ENCODE peak calls at places on chromosomes 7 and 10, in ten cellular contexts. L, E, C, D, H, T, R, I, N and Y are unnamed samples.
A peak's percentile ranks its signal among the peaks of the same experiment; 100 is the strongest.

GRCh38 chr10:123027861-123028260 is 19.1 kb downstream of the ACADSB start:
- DNase-seq in C (no peak), T (no peak), L (no peak), D (no peak), E (no peak), I (no peak), R (no peak), N (no peak), H (no peak), Y (no peak)

GRCh38 chr7:156096806-156097538 is 284.7 kb upstream of the SHH start:
- DNase-seq in R (no peak), N (no peak), C (no peak), T (peak; percentile 23), I (no peak), L (no peak), E (no peak), D (no peak), H (no peak), Y (no peak)

GRCh38 chr10:132396495-132397035 is 435 bp upstream of the PWWP2B start:
- DNase-seq in C (peak; percentile 45), E (peak; percentile 90), L (peak; percentile 90), T (peak; percentile 76), R (peak; percentile 53), H (peak; percentile 51), I (peak; percentile 51), N (no peak), D (peak; percentile 96), Y (peak; percentile 64)

GRCh38 chr7:1106063-1106782 is 18.3 kb downstream of the GPER1 start:
- DNase-seq in C (no peak), R (no peak), I (no peak), D (peak; percentile 70), T (no peak), H (no peak), N (no peak), L (no peak), E (no peak), Y (no peak)

GRCh38 chr7:23205861-23206510 is 24.1 kb downstream of the NUP42 start:
- DNase-seq in T (peak; percentile 19), H (no peak), E (no peak), D (no peak), I (no peak), R (no peak), N (no peak), L (no peak), C (no peak), Y (no peak)

GRCh38 chr10:95485445-95485844 is 75.7 kb downstream of the SORBS1 start:
- DNase-seq in E (no peak), N (no peak), D (no peak), I (no peak), R (no peak), T (no peak), H (no peak), C (no peak), L (no peak), Y (no peak)

GRCh38 chr7:12233175-12233574 is 22.1 kb downstream of the TMEM106B start:
- DNase-seq in C (no peak), L (no peak), N (no peak), I (no peak), E (no peak), R (no peak), D (no peak), T (no peak), H (no peak), Y (no peak)

GRCh38 chr7:1936531-1937251 is 266.6 kb downstream of the ELFN1 start:
- DNase-seq in I (no peak), D (peak; percentile 75), N (no peak), H (no peak), T (no peak), R (no peak), E (peak; percentile 73), L (no peak), C (no peak), Y (no peak)

GRCh38 chr10:45063605-45064231 is 63.0 kb downstream of the ZNF22 start:
- DNase-seq in N (no peak), I (peak; percentile 59), H (no peak), T (no peak), D (no peak), E (no peak), C (no peak), R (no peak), L (no peak), Y (no peak)

GRCh38 chr7:47039089-47039648 is 542.7 kb downstream of the TNS3 start:
- DNase-seq in R (no peak), I (no peak), H (no peak), D (no peak), L (no peak), E (no peak), N (no peak), T (no peak), C (no peak), Y (no peak)

GRCh38 chr7:43942997-43943701 is 16.9 kb downstream of the UBE2D4 start:
- DNase-seq in R (no peak), T (no peak), N (no peak), E (no peak), D (no peak), C (peak; percentile 79), I (no peak), H (no peak), L (peak; percentile 29), Y (no peak)

GRCh38 chr7:100053201-100053600 is 3.6 kb downstream of the ZSCAN21 start:
- DNase-seq in R (no peak), L (peak; percentile 69), D (no peak), E (no peak), N (peak; percentile 74), I (peak; percentile 48), T (peak; percentile 46), C (peak; percentile 85), H (no peak), Y (peak; percentile 37)

GRCh38 chr7:127514499-127514898 is 70.9 kb downstream of the GCC1 start:
- DNase-seq in I (no peak), N (no peak), L (peak; percentile 30), H (no peak), D (no peak), C (peak; percentile 57), R (no peak), T (peak; percentile 38), E (no peak), Y (no peak)

GRCh38 chr7:24908166-24908565 is 71.8 kb downstream of the OSBPL3 start:
- DNase-seq in C (no peak), I (no peak), L (no peak), T (no peak), N (no peak), R (no peak), D (no peak), E (no peak), H (no peak), Y (no peak)

GRCh38 chr7:135335628-135336139 is 102.0 kb downstream of the STRA8 start:
- DNase-seq in H (peak; percentile 5), D (no peak), C (peak; percentile 79), I (peak; percentile 54), T (peak; percentile 8), R (no peak), L (peak; percentile 91), N (peak; percentile 37), E (no peak), Y (peak; percentile 64)

DNA sequence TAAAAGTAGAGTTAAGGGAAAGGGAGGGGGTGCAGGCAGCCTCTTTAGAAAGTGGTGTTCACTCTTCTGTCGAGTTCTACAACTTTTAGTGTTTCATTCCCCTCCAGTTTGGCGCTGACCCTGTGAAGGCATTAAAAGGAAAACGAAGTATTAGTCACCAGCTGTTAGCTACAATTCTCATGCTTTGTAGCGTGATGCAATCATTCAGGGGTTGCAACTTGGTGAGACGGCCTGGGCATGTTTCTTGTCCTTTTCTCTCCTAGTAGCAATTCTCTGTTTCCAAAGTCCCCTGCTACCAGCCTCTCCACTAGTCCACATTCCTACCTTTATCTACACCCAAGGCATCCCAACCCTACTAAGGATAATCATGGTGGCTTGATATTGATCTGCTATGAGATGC is 33.7 kb upstream of the DGKI start:
- DNase-seq in T (no peak), H (no peak), L (no peak), N (no peak), C (no peak), R (no peak), E (no peak), I (no peak), D (no peak), Y (no peak)
- H3K36me3 ChIP-seq in T (peaks cover 29% of the 10 kb centered on the region), H (peaks cover 75% of the 10 kb centered on the region), L (no peaks in the 10 kb centered on the region), N (peaks cover 70% of the 10 kb centered on the region), C (peaks cover 6% of the 10 kb centered on the region), R (peaks cover 60% of the 10 kb centered on the region), E (peaks cover 8% of the 10 kb centered on the region), I (peaks cover 43% of the 10 kb centered on the region), D (peaks cover 100% of the 10 kb centered on the region), Y (peaks cover 37% of the 10 kb centered on the region)

GRCh38 chr7:149217570-149217969 is 21.9 kb upstream of the ZNF212 start:
- DNase-seq in R (no peak), L (no peak), C (no peak), H (no peak), D (no peak), T (no peak), I (no peak), N (no peak), E (peak; percentile 67), Y (no peak)
- H3K36me3 ChIP-seq in R (peaks cover 59% of the 10 kb centered on the region), L (no peaks in the 10 kb centered on the region), C (peaks cover 40% of the 10 kb centered on the region), H (peaks cover 72% of the 10 kb centered on the region), D (peaks cover 99% of the 10 kb centered on the region), T (peaks cover 29% of the 10 kb centered on the region), I (peaks cover 69% of the 10 kb centered on the region), N (peaks cover 83% of the 10 kb centered on the region), E (peaks cover 8% of the 10 kb centered on the region), Y (peaks cover 94% of the 10 kb centered on the region)

GRCh38 chr7:106265133-106265532 is 19.6 kb downstream of the NAMPT start:
- DNase-seq in I (no peak), N (no peak), T (no peak), D (no peak), E (no peak), C (no peak), H (no peak), L (no peak), R (no peak), Y (no peak)
- H3K36me3 ChIP-seq in I (peaks cover 14% of the 10 kb centered on the region), N (peaks cover 83% of the 10 kb centered on the region), T (no peaks in the 10 kb centered on the region), D (peaks cover 98% of the 10 kb centered on the region), E (no peaks in the 10 kb centered on the region), C (peaks cover 72% of the 10 kb centered on the region), H (peaks cover 49% of the 10 kb centered on the region), L (no peaks in the 10 kb centered on the region), R (peaks cover 22% of the 10 kb centered on the region), Y (peaks cover 42% of the 10 kb centered on the region)

GRCh38 chr10:87781545-87781944 is 36.5 kb downstream of the ATAD1 start:
- DNase-seq in D (no peak), H (no peak), R (no peak), L (no peak), E (no peak), C (no peak), N (no peak), I (no peak), T (no peak), Y (no peak)

GRCh38 chr10:87782721-87783120 is 35.3 kb downstream of the ATAD1 start:
- DNase-seq in E (no peak), D (no peak), N (no peak), C (no peak), I (no peak), L (no peak), T (no peak), H (no peak), R (no peak), Y (no peak)

GRCh38 chr10:87790185-87790584 is 27.8 kb downstream of the ATAD1 start:
- DNase-seq in H (no peak), T (no peak), L (no peak), E (no peak), D (no peak), C (no peak), N (no peak), I (no peak), R (no peak), Y (no peak)

DNA sequence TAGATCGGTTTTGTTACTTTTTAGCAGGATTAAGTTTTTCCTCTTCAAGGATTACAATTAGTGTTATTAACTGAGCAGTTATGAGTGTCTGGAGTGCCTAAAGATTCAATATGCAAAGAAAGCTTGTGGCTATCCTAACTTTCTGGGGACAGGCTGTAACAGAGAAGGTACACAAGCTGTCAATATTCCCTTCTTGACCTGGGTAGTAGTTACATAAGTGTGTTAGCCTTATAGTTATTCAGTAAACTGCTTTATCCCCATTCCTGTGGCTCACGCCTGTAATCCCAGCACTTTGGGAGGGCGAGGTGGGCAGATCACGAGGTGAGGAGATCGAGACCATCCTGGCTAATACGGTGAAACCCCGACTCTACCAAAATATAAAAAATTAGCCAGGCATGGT is 31.6 kb downstream of the ATAD1 start:
- DNase-seq in D (no peak), I (no peak), E (no peak), C (no peak), H (no peak), N (no peak), L (no peak), T (no peak), R (no peak), Y (no peak)
- H3K36me3 ChIP-seq in D (peaks cover 85% of the 10 kb centered on the region), I (peaks cover 10% of the 10 kb centered on the region), E (peaks cover 2% of the 10 kb centered on the region), C (peaks cover 10% of the 10 kb centered on the region), H (peaks cover 52% of the 10 kb centered on the region), N (peaks cover 36% of the 10 kb centered on the region), L (peaks cover 4% of the 10 kb centered on the region), T (peaks cover 17% of the 10 kb centered on the region), R (peaks cover 23% of the 10 kb centered on the region), Y (peaks cover 75% of the 10 kb centered on the region)